ENCODE peak calls at places on chromosomes 5 and 9, in seven cellular contexts. N is body of pancreas, X is tibial artery, C is H9, H is fibroblast of lung, K is GM23248, D is SK-N-SH. Y is an unnamed sample. For H3K4me1, the result is how much of the 10 kb centered on the place peaks cover.

GRCh38 chr9:6576930-6577329 is 68.6 kb downstream of the GLDC start:
- DNase-seq in K (no peak), C (no peak), N (no peak), X (no peak), D (no peak), H (no peak), Y (no peak)

GRCh38 chr5:34474573-34475021 is 181.5 kb upstream of the RAI14 start:
- DNase-seq in H (peak), K (peak), D (peak), N (peak), C (peak), X (no peak), Y (no peak)

GRCh38 chr9:95516221-95516735 is 493 bp downstream of the PTCH1 start:
- DNase-seq in K (peak), X (no peak), D (peak), N (no peak), C (no peak), H (peak), Y (no peak)

GRCh38 chr9:76595645-76596044 is 136.7 kb downstream of the GCNT1 start:
- DNase-seq in D (no peak), H (no peak), K (no peak), C (no peak), X (no peak), N (no peak), Y (no peak)

GRCh38 chr5:113776832-113777525 is 263.5 kb downstream of the YTHDC2 start:
- DNase-seq in C (no peak), D (no peak), N (no peak), H (peak), K (peak), X (no peak), Y (no peak)

GRCh38 chr5:41115281-41115680 is 44.1 kb upstream of the MROH2B start:
- DNase-seq in C (no peak), X (no peak), K (peak), D (no peak), N (no peak), H (peak), Y (no peak)

GRCh38 chr5:65395526-65396155 is 86.1 kb downstream of the ADAMTS6 start:
- DNase-seq in X (no peak), C (no peak), D (no peak), N (no peak), K (peak), H (peak), Y (no peak)

GRCh38 chr5:55052383-55052931 is 28.4 kb downstream of the GZMK start:
- DNase-seq in H (peak), C (no peak), D (no peak), N (no peak), K (peak), X (no peak), Y (no peak)

GRCh38 chr9:108688051-108688450 is 167.7 kb downstream of the ACTL7B start:
- DNase-seq in H (no peak), X (no peak), D (no peak), C (no peak), N (no peak), K (no peak), Y (no peak)

GRCh38 chr9:106891286-106891685 is 28.3 kb downstream of the ZNF462 start:
- DNase-seq in H (no peak), N (no peak), D (no peak), K (no peak), C (no peak), X (no peak), Y (no peak)

GRCh38 chr5:148443998-148444397 is 60.2 kb downstream of the FBXO38 start:
- DNase-seq in D (peak), X (no peak), N (peak), C (no peak), K (peak), H (peak), Y (peak)

GRCh38 chr9:14865206-14865605 is 45.0 kb downstream of the FREM1 start:
- DNase-seq in K (no peak), C (no peak), D (peak), H (no peak), N (no peak), X (no peak), Y (no peak)

GRCh38 chr9:129408535-129409215 is 212.2 kb downstream of the C9orf50 start:
- DNase-seq in K (no peak), C (no peak), N (peak), X (no peak), D (peak), H (no peak), Y (peak)

GRCh38 chr9:113929634-113930092 is 53.6 kb downstream of the ZNF618 start:
- DNase-seq in K (peak), H (peak), C (no peak), X (peak), D (no peak), N (no peak), Y (no peak)

GRCh38 chr9:34989946-34990635 is 546 bp downstream of the DNAJB5 start:
- DNase-seq in K (peak), D (peak), C (peak), N (peak), X (peak), H (peak), Y (peak)

DNA sequence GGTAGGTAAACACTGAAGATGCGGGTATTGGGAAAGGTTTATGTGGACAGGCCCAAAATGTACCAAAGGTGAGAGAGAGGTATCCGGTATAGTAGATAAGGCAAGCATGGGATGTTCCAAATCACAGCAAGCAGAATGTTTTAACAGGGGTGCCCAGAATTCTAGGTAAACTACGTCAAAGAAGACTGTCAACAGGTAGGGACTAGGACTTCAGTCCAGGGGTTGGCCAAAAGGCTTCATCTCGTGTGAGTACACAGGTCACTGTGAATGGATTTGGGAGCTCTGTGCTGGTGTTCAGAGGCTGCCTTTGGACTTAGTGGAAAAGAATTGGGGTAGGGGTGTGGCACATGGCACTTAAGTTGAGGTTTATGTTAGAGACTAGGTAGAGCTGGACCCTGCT is 66.4 kb downstream of the PIK3R1 start:
- DNase-seq in K (no peak), N (no peak), H (no peak), D (no peak), X (no peak), C (no peak), Y (no peak)
- H3K4me1 ChIP-seq in K (under half), N (under half), H (under half), D (under half), X (under half), C (under half), Y (under half)

DNA sequence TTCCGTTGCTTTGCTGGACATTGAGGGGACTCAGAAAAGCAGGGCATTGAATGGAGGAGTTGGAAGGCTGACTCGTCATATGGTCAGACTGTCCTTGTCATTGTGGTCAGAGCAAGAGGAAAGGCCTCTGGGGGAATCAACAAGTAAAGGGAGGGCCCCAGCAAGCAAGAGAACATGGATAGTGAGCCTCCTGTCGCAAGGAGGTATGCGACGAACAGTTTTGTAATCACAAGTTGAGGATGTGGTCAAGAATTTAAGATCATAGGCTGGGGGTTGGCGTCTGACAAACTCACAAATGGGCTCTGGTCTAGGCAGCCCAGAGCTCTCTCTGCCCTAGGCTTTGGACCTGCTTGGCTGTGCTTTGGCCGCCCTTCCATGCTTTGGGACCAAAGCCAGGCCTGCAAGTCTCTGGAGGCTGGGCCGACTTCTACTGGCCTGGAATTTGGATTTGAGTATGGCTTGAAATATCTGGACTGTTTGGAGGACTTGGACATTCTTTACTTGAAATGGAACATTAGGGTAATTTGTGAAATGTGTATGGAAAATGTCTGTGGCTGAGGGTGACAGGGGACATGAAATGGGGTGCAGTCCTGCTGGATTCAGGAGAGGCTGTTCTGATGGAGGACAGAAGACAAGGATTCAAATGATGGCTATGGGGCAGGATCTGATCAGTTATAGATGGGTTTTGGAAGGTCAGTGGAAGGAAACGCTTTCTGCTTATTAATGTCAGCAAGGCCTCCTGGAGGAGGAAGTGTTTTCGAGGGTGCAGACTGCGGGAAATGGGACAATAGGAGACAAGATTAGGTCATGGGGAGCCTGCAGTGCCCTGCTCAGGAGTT is 19.2 kb upstream of the NDST1 start:
- DNase-seq in D (no peak), H (peak), K (peak), N (peak), C (no peak), X (peak), Y (peak)
- H3K4me1 ChIP-seq in D (under half), H (half or more), K (half or more), N (half or more), C (under half), X (half or more), Y (half or more)

GRCh38 chr9:4820172-4820571 is 27.4 kb downstream of the RCL1 start:
- DNase-seq in K (no peak), N (no peak), X (no peak), H (no peak), C (no peak), D (no peak), Y (no peak)
- H3K4me1 ChIP-seq in K (under half), N (under half), X (under half), H (under half), C (under half), D (under half), Y (under half)

GRCh38 chr5:96664669-96665068 is 2.5 kb downstream of the CAST start:
- DNase-seq in K (no peak), H (peak), D (no peak), N (no peak), X (no peak), C (no peak), Y (no peak)

GRCh38 chr5:96661101-96661840 is 905 bp upstream of the CAST start:
- DNase-seq in X (peak), H (peak), D (peak), K (peak), N (peak), C (no peak), Y (peak)

GRCh38 chr5:96662725-96663513 is 743 bp downstream of the CAST start:
- DNase-seq in C (peak), N (peak), K (peak), H (peak), D (peak), X (peak), Y (peak)

GRCh38 chr5:96663608-96664007 is 1.4 kb downstream of the CAST start:
- DNase-seq in C (no peak), H (no peak), N (no peak), K (peak), D (no peak), X (no peak), Y (no peak)

GRCh38 chr5:96661841-96662724 is at the start of gene CAST:
- DNase-seq in H (peak), N (peak), K (peak), D (peak), C (peak), X (peak), Y (peak)
- H3K4me1 ChIP-seq in H (under half), N (under half), K (under half), D (under half), C (under half), X (under half), Y (under half)

DNA sequence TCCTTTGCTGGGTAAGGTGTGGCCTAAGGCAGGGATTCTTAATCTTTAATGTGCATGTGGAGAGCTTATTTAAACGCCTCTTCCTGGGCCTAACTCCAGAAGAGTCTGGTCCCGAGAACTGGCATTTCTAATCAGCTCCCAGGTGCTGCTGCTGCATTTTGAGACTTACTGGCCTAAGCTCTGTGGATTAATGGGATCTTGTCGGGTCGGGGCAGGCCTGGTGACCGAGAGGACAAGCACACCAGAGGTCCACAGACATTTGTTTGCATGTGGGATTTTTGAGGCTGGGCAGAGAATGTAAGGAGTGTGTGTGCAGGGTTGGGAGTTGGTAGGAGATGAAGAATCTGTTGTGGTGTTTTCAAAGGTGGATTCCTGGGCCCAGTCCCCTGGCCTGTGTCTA is 95.0 kb upstream of the DAP start:
- DNase-seq in C (no peak), N (no peak), H (no peak), X (no peak), K (no peak), D (no peak), Y (no peak)
- H3K4me1 ChIP-seq in C (under half), N (under half), H (under half), X (under half), K (under half), D (under half), Y (under half)

GRCh38 chr9:134231767-134232166 is 67.4 kb upstream of the RNU6ATAC start:
- DNase-seq in C (no peak), D (no peak), K (no peak), N (no peak), H (no peak), X (no peak), Y (no peak)
- H3K4me1 ChIP-seq in C (under half), D (under half), K (under half), N (under half), H (under half), X (under half), Y (under half)

DNA sequence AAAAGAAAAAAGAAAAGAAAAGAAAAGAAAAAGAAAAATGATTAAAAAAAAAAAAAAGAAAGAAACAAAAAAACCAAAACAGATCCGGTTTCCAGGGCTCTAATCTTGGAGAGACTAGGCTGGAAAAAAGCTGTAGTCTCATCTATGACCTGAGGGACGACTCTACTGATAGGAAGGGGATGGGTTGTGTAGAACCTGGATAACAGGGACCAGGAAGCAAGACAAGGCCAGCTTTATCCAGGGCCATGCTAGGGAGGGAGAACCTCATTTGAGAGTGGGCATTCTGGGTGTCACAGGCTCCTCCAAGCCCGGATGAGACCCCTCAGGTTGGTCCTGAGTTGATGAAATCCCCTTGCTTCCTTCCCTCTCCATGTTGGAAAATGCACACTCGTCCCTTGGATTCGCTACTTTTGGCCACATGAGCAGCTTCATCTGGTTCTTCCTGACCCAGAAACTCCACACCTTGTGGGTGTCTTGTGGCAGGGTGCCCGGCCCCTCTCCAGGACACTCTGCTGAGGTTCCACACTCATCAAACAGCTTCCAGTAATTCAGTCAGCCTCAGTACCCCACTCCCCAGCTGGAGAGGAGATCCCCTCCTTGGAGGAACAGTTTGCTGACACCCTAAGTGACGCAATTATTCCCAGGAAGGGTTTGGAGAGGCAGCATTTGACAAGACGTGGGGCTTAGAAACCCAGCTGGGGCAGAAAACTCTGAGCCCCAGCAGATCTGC is 71.1 kb upstream of the LHFPL2 start:
- DNase-seq in C (no peak), K (no peak), N (no peak), H (no peak), X (no peak), D (no peak), Y (no peak)
- H3K4me1 ChIP-seq in C (under half), K (under half), N (under half), H (under half), X (under half), D (under half), Y (under half)

DNA sequence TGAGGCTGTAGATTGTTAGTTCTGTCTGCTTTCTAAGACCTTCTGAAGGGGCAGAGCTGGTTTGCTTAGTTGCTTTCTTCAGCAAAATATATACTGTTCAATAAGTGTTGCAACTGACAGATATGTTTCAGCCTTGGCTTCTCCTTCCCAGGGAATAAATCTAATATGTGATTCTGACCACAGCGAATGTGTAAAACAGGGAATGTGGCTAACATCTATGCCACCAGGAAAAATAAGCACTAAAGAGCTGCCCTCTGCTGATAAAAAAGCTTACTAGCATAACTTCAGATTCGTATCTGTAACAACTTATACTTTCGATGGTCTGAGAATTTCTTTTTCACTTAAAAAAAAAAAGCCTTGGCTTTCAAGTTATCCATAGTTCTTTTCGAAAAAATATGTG is 13.0 kb upstream of the OSMR start:
- DNase-seq in D (no peak), X (no peak), K (no peak), N (no peak), C (no peak), H (no peak), Y (no peak)
- H3K4me1 ChIP-seq in D (under half), X (under half), K (under half), N (under half), C (under half), H (under half), Y (under half)